ENCODE peak calls at places on chromosomes 5 and 9, in eight cellular contexts. One of them, this sample, is unnamed.

GRCh38 chr9:98399950-98400683 is 144.7 kb upstream of the TBC1D2 start:
- DNase-seq in WERI-Rb-1: no peak
- DNase-seq in dorsolateral prefrontal cortex: no peak
- DNase-seq in BJ: no peak
- DNase-seq in IMR-90: no peak
- DNase-seq in astrocyte of the spinal cord: no peak
- DNase-seq in CD8-positive, alpha-beta T cell: no peak
- DNase-seq in fibroblast of lung: no peak
- DNase-seq in this sample: no peak

GRCh38 chr9:124510650-124511425 is 3.6 kb upstream of the NR5A1 start:
- DNase-seq in WERI-Rb-1: no peak
- DNase-seq in dorsolateral prefrontal cortex: peak
- DNase-seq in BJ: no peak
- DNase-seq in IMR-90: peak
- DNase-seq in astrocyte of the spinal cord: no peak
- DNase-seq in CD8-positive, alpha-beta T cell: no peak
- DNase-seq in fibroblast of lung: no peak
- DNase-seq in this sample: no peak

GRCh38 chr5:57412010-57412409 is 70.6 kb downstream of the ACTBL2 start:
- DNase-seq in WERI-Rb-1: no peak
- DNase-seq in dorsolateral prefrontal cortex: no peak
- DNase-seq in BJ: no peak
- DNase-seq in IMR-90: peak
- DNase-seq in astrocyte of the spinal cord: peak
- DNase-seq in CD8-positive, alpha-beta T cell: no peak
- DNase-seq in fibroblast of lung: peak
- DNase-seq in this sample: peak

GRCh38 chr5:60280943-60281342 is 387.4 kb upstream of the PDE4D start:
- DNase-seq in WERI-Rb-1: no peak
- DNase-seq in dorsolateral prefrontal cortex: no peak
- DNase-seq in BJ: no peak
- DNase-seq in IMR-90: no peak
- DNase-seq in astrocyte of the spinal cord: no peak
- DNase-seq in CD8-positive, alpha-beta T cell: no peak
- DNase-seq in fibroblast of lung: no peak
- DNase-seq in this sample: no peak

GRCh38 chr5:38557792-38558191 is 1.3 kb upstream of the LIFR start:
- DNase-seq in WERI-Rb-1: no peak
- DNase-seq in dorsolateral prefrontal cortex: no peak
- DNase-seq in BJ: no peak
- DNase-seq in IMR-90: no peak
- DNase-seq in astrocyte of the spinal cord: no peak
- DNase-seq in CD8-positive, alpha-beta T cell: no peak
- DNase-seq in fibroblast of lung: no peak
- DNase-seq in this sample: no peak

GRCh38 chr9:118318770-118319443 is 614.7 kb downstream of the TLR4 start:
- DNase-seq in WERI-Rb-1: no peak
- DNase-seq in dorsolateral prefrontal cortex: peak
- DNase-seq in BJ: no peak
- DNase-seq in IMR-90: no peak
- DNase-seq in astrocyte of the spinal cord: peak
- DNase-seq in CD8-positive, alpha-beta T cell: no peak
- DNase-seq in fibroblast of lung: peak
- DNase-seq in this sample: no peak

GRCh38 chr9:38195737-38196161 is 126.7 kb upstream of the SHB start:
- DNase-seq in WERI-Rb-1: no peak
- DNase-seq in dorsolateral prefrontal cortex: no peak
- DNase-seq in BJ: no peak
- DNase-seq in IMR-90: no peak
- DNase-seq in astrocyte of the spinal cord: no peak
- DNase-seq in CD8-positive, alpha-beta T cell: no peak
- DNase-seq in fibroblast of lung: no peak
- DNase-seq in this sample: no peak

GRCh38 chr9:107894572-107895261 is 405.1 kb upstream of the KLF4 start:
- DNase-seq in WERI-Rb-1: no peak
- DNase-seq in dorsolateral prefrontal cortex: no peak
- DNase-seq in BJ: peak
- DNase-seq in IMR-90: peak
- DNase-seq in astrocyte of the spinal cord: no peak
- DNase-seq in CD8-positive, alpha-beta T cell: no peak
- DNase-seq in fibroblast of lung: no peak
- DNase-seq in this sample: peak

GRCh38 chr5:111781200-111781599 is 24.2 kb upstream of the NREP start:
- DNase-seq in WERI-Rb-1: no peak
- DNase-seq in dorsolateral prefrontal cortex: peak
- DNase-seq in BJ: no peak
- DNase-seq in IMR-90: peak
- DNase-seq in astrocyte of the spinal cord: peak
- DNase-seq in CD8-positive, alpha-beta T cell: no peak
- DNase-seq in fibroblast of lung: peak
- DNase-seq in this sample: peak

GRCh38 chr5:116514521-116514920 is 60.1 kb downstream of the SEMA6A start:
- DNase-seq in WERI-Rb-1: no peak
- DNase-seq in dorsolateral prefrontal cortex: no peak
- DNase-seq in BJ: no peak
- DNase-seq in IMR-90: no peak
- DNase-seq in astrocyte of the spinal cord: no peak
- DNase-seq in CD8-positive, alpha-beta T cell: no peak
- DNase-seq in fibroblast of lung: no peak
- DNase-seq in this sample: no peak

GRCh38 chr5:35672995-35673394 is 55.3 kb downstream of the SPEF2 start:
- DNase-seq in WERI-Rb-1: no peak
- DNase-seq in dorsolateral prefrontal cortex: no peak
- DNase-seq in BJ: no peak
- DNase-seq in IMR-90: no peak
- DNase-seq in astrocyte of the spinal cord: peak
- DNase-seq in CD8-positive, alpha-beta T cell: peak
- DNase-seq in fibroblast of lung: no peak
- DNase-seq in this sample: no peak

GRCh38 chr5:67431191-67431590 is 234.6 kb upstream of the CD180 start:
- DNase-seq in WERI-Rb-1: no peak
- DNase-seq in dorsolateral prefrontal cortex: no peak
- DNase-seq in BJ: no peak
- DNase-seq in IMR-90: no peak
- DNase-seq in astrocyte of the spinal cord: no peak
- DNase-seq in CD8-positive, alpha-beta T cell: no peak
- DNase-seq in fibroblast of lung: peak
- DNase-seq in this sample: peak

GRCh38 chr5:72878854-72879253 is 62.4 kb downstream of the TNPO1 start:
- DNase-seq in WERI-Rb-1: no peak
- DNase-seq in dorsolateral prefrontal cortex: no peak
- DNase-seq in BJ: no peak
- DNase-seq in IMR-90: no peak
- DNase-seq in astrocyte of the spinal cord: peak
- DNase-seq in CD8-positive, alpha-beta T cell: no peak
- DNase-seq in fibroblast of lung: no peak
- DNase-seq in this sample: no peak

GRCh38 chr5:145854651-145855258 is 18.1 kb downstream of the GRXCR2 start:
- DNase-seq in WERI-Rb-1: no peak
- DNase-seq in dorsolateral prefrontal cortex: no peak
- DNase-seq in BJ: peak
- DNase-seq in IMR-90: peak
- DNase-seq in astrocyte of the spinal cord: peak
- DNase-seq in CD8-positive, alpha-beta T cell: no peak
- DNase-seq in fibroblast of lung: peak
- DNase-seq in this sample: peak

GRCh38 chr5:96821260-96821916 is 13.6 kb upstream of the ERAP1 start:
- DNase-seq in WERI-Rb-1: no peak
- DNase-seq in dorsolateral prefrontal cortex: no peak
- DNase-seq in BJ: no peak
- DNase-seq in IMR-90: peak
- DNase-seq in astrocyte of the spinal cord: no peak
- DNase-seq in CD8-positive, alpha-beta T cell: no peak
- DNase-seq in fibroblast of lung: peak
- DNase-seq in this sample: no peak

GRCh38 chr9:4327504-4328191 is 27.8 kb upstream of the GLIS3 start:
- DNase-seq in WERI-Rb-1: no peak
- DNase-seq in dorsolateral prefrontal cortex: no peak
- DNase-seq in BJ: no peak
- DNase-seq in IMR-90: peak
- DNase-seq in astrocyte of the spinal cord: peak
- DNase-seq in CD8-positive, alpha-beta T cell: no peak
- DNase-seq in fibroblast of lung: peak
- DNase-seq in this sample: peak

GRCh38 chr5:3595102-3595961 is at the start of gene IRX1:
- DNase-seq in WERI-Rb-1: no peak
- DNase-seq in dorsolateral prefrontal cortex: no peak
- DNase-seq in BJ: no peak
- DNase-seq in IMR-90: no peak
- DNase-seq in astrocyte of the spinal cord: peak
- DNase-seq in CD8-positive, alpha-beta T cell: no peak
- DNase-seq in fibroblast of lung: peak
- DNase-seq in this sample: peak

GRCh38 chr5:7094626-7095025 is 301.3 kb upstream of the ADCY2 start:
- DNase-seq in WERI-Rb-1: no peak
- DNase-seq in dorsolateral prefrontal cortex: no peak
- DNase-seq in BJ: no peak
- DNase-seq in IMR-90: no peak
- DNase-seq in astrocyte of the spinal cord: no peak
- DNase-seq in CD8-positive, alpha-beta T cell: no peak
- DNase-seq in fibroblast of lung: no peak
- DNase-seq in this sample: no peak

GRCh38 chr9:109117856-109118801 is 1.6 kb downstream of the TMEM245 start:
- DNase-seq in WERI-Rb-1: peak
- DNase-seq in dorsolateral prefrontal cortex: no peak
- DNase-seq in BJ: no peak
- DNase-seq in IMR-90: peak
- DNase-seq in astrocyte of the spinal cord: peak
- DNase-seq in CD8-positive, alpha-beta T cell: peak
- DNase-seq in fibroblast of lung: peak
- DNase-seq in this sample: peak

GRCh38 chr5:79924936-79925893 is 65.8 kb downstream of the MTX3 start:
- DNase-seq in WERI-Rb-1: peak
- DNase-seq in dorsolateral prefrontal cortex: no peak
- DNase-seq in BJ: no peak
- DNase-seq in IMR-90: peak
- DNase-seq in astrocyte of the spinal cord: no peak
- DNase-seq in CD8-positive, alpha-beta T cell: peak
- DNase-seq in fibroblast of lung: no peak
- DNase-seq in this sample: peak

GRCh38 chr9:91433180-91433579 is 9.5 kb upstream of the NFIL3 start:
- DNase-seq in WERI-Rb-1: no peak
- DNase-seq in dorsolateral prefrontal cortex: no peak
- DNase-seq in BJ: peak
- DNase-seq in IMR-90: peak
- DNase-seq in astrocyte of the spinal cord: peak
- DNase-seq in CD8-positive, alpha-beta T cell: no peak
- DNase-seq in fibroblast of lung: peak
- DNase-seq in this sample: peak

DNA sequence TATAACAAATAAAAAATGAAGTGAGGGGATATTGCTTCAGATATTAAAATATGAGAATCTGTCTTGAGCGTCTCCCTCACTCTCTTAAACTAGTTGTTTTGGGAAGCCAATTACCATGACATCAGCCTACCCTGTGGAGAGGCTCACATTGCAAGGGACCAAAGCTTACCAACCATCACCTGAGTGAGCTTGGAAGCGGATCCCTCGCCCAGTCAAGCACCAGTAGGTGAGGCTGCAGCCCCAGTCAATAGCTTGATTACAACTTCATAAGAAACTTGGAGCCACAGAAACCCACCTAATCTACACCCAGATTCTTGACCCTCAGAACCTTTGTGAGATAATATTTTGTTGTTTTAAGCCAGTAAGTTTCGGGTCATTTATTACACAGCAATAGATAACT is 206.2 kb downstream of the CEMIP2 start:
- DNase-seq in WERI-Rb-1: no peak
- DNase-seq in dorsolateral prefrontal cortex: no peak
- DNase-seq in BJ: no peak
- DNase-seq in IMR-90: no peak
- DNase-seq in astrocyte of the spinal cord: no peak
- DNase-seq in CD8-positive, alpha-beta T cell: no peak
- DNase-seq in fibroblast of lung: no peak
- DNase-seq in this sample: no peak
- TF ChIP-seq CTCF in WERI-Rb-1: no peak
- TF ChIP-seq CTCF in dorsolateral prefrontal cortex: no peak
- TF ChIP-seq CTCF in BJ: no peak
- TF ChIP-seq CTCF in IMR-90: no peak
- TF ChIP-seq CTCF in astrocyte of the spinal cord: no peak
- TF ChIP-seq CTCF in CD8-positive, alpha-beta T cell: no peak
- TF ChIP-seq CTCF in fibroblast of lung: no peak
- TF ChIP-seq CTCF in this sample: no peak

GRCh38 chr5:141100243-141100805 is at the start of gene PCDHB3:
- DNase-seq in WERI-Rb-1: no peak
- DNase-seq in dorsolateral prefrontal cortex: no peak
- DNase-seq in BJ: no peak
- DNase-seq in IMR-90: peak
- DNase-seq in astrocyte of the spinal cord: peak
- DNase-seq in CD8-positive, alpha-beta T cell: peak
- DNase-seq in fibroblast of lung: peak
- DNase-seq in this sample: peak
- H3K4me3 ChIP-seq in WERI-Rb-1: no peak
- H3K4me3 ChIP-seq in dorsolateral prefrontal cortex: peak
- H3K4me3 ChIP-seq in BJ: peak
- H3K4me3 ChIP-seq in IMR-90: peak
- H3K4me3 ChIP-seq in astrocyte of the spinal cord: no peak
- H3K4me3 ChIP-seq in CD8-positive, alpha-beta T cell: no peak
- H3K4me3 ChIP-seq in fibroblast of lung: no peak
- H3K4me3 ChIP-seq in this sample: no peak

DNA sequence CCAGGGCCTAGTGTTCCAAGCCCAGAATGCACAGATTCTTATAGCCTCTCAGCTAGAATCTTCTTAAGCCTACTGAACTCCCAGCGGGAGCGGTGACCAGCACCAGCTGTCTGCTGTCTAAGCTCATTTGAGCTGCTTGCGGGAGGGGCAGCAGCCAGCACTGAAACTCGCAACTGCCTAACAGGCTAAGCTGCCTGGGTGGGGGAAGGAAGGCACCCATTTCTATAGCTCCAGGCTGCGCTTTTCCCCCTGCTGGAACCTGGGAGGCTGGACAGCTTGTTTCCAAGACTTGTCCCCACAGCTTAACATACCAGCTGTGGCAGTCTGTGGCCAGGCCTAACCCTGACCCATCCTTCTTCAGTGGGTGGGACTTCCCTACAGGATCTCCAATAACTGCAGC is 512.9 kb downstream of the EFNA5 start:
- DNase-seq in WERI-Rb-1: peak
- DNase-seq in dorsolateral prefrontal cortex: no peak
- DNase-seq in BJ: no peak
- DNase-seq in IMR-90: no peak
- DNase-seq in astrocyte of the spinal cord: no peak
- DNase-seq in CD8-positive, alpha-beta T cell: no peak
- DNase-seq in fibroblast of lung: no peak
- DNase-seq in this sample: no peak
- TF ChIP-seq CTCF in WERI-Rb-1: peak
- TF ChIP-seq CTCF in dorsolateral prefrontal cortex: no peak
- TF ChIP-seq CTCF in BJ: no peak
- TF ChIP-seq CTCF in IMR-90: no peak
- TF ChIP-seq CTCF in astrocyte of the spinal cord: no peak
- TF ChIP-seq CTCF in CD8-positive, alpha-beta T cell: no peak
- TF ChIP-seq CTCF in fibroblast of lung: no peak
- TF ChIP-seq CTCF in this sample: no peak

DNA sequence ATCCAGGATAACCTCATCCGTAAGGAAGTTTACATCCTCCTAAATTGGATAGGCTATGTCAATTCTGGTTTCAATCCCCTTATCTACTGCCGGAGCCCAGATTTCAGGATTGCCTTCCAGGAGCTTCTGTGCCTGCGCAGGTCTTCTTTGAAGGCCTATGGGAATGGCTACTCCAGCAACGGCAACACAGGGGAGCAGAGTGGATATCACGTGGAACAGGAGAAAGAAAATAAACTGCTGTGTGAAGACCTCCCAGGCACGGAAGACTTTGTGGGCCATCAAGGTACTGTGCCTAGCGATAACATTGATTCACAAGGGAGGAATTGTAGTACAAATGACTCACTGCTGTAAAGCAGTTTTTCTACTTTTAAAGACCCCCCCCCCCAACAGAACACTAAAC is 1.3 kb downstream of the ADRB2 start:
- DNase-seq in WERI-Rb-1: no peak
- DNase-seq in dorsolateral prefrontal cortex: no peak
- DNase-seq in BJ: no peak
- DNase-seq in IMR-90: peak
- DNase-seq in astrocyte of the spinal cord: peak
- DNase-seq in CD8-positive, alpha-beta T cell: no peak
- DNase-seq in fibroblast of lung: peak
- DNase-seq in this sample: no peak
- H3K4me3 ChIP-seq in WERI-Rb-1: no peak
- H3K4me3 ChIP-seq in dorsolateral prefrontal cortex: peak
- H3K4me3 ChIP-seq in BJ: no peak
- H3K4me3 ChIP-seq in IMR-90: peak
- H3K4me3 ChIP-seq in astrocyte of the spinal cord: peak
- H3K4me3 ChIP-seq in CD8-positive, alpha-beta T cell: peak
- H3K4me3 ChIP-seq in fibroblast of lung: peak
- H3K4me3 ChIP-seq in this sample: no peak

This sample was measured in cardiac fibroblast.